ENCODE peak calls at places on chromosomes 6 and 20, in nine cellular contexts. J is IMR-90; K is neuronal stem cell; Z is prostate gland; R is GM23248; Q is pancreas; B is ovary; I is SJSA1; Y is CD4-positive, alpha-beta memory T cell. X is an unnamed sample.

GRCh38 chr6:32879691-32880090 is 25.7 kb downstream of the PSMB9 start:
- DNase-seq in J (no peak), K (no peak), Z (no peak), R (no peak), Q (no peak), B (no peak), I (no peak), Y (no peak), X (no peak)

GRCh38 chr20:1417273-1417672 is 24.4 kb upstream of the FKBP1A start:
- DNase-seq in J (peak; percentile 49), K (no peak), Z (no peak), R (peak; percentile 79), Q (no peak), B (no peak), I (peak; percentile 92), Y (no peak), X (no peak)

GRCh38 chr6:34926655-34927054 is 37.6 kb downstream of the ANKS1A start:
- DNase-seq in J (peak; percentile 64), K (no peak), Z (no peak), R (peak; percentile 73), Q (no peak), B (no peak), I (no peak), Y (no peak), X (no peak)

GRCh38 chr20:16606468-16606867 is 33.2 kb upstream of the KIF16B start:
- DNase-seq in J (no peak), K (no peak), Z (no peak), R (peak; percentile 4), Q (no peak), B (no peak), I (no peak), Y (no peak), X (no peak)

GRCh38 chr6:158972241-158973233 is 27.5 kb downstream of the RSPH3 start:
- DNase-seq in J (peak; percentile 69), K (no peak), Z (peak; percentile 15), R (peak; percentile 77), Q (no peak), B (no peak), I (no peak), Y (peak; percentile 57), X (no peak)

GRCh38 chr6:135257641-135258405 is 76.7 kb downstream of the MYB start:
- DNase-seq in J (no peak), K (no peak), Z (no peak), R (no peak), Q (no peak), B (no peak), I (no peak), Y (no peak), X (no peak)

GRCh38 chr20:43840382-43841070 is 74.1 kb upstream of the TOX2 start:
- DNase-seq in J (peak; percentile 29), K (peak; percentile 11), Z (no peak), R (no peak), Q (no peak), B (no peak), I (peak; percentile 51), Y (peak; percentile 15), X (peak; percentile 19)

GRCh38 chr6:152897807-152898399 is 84.9 kb downstream of the FBXO5 start:
- DNase-seq in J (peak; percentile 46), K (peak; percentile 63), Z (peak; percentile 13), R (peak; percentile 67), Q (peak; percentile 72), B (peak; percentile 10), I (peak; percentile 74), Y (peak; percentile 38), X (peak; percentile 70)

GRCh38 chr6:160978141-160978926 is 13.2 kb upstream of the MAP3K4 start:
- DNase-seq in J (peak; percentile 68), K (no peak), Z (no peak), R (peak; percentile 94), Q (no peak), B (no peak), I (no peak), Y (no peak), X (no peak)

GRCh38 chr6:45681860-45682488 is 304.2 kb upstream of the SUPT3H start:
- DNase-seq in J (no peak), K (no peak), Z (no peak), R (peak; percentile 48), Q (no peak), B (no peak), I (no peak), Y (peak; percentile 43), X (no peak)

GRCh38 chr20:17676378-17676759 is 5.7 kb downstream of the RRBP1 start:
- DNase-seq in J (no peak), K (no peak), Z (no peak), R (no peak), Q (no peak), B (no peak), I (no peak), Y (no peak), X (no peak)

GRCh38 chr6:156944412-156944811 is 167.2 kb downstream of the ARID1B start:
- DNase-seq in J (no peak), K (no peak), Z (no peak), R (no peak), Q (no peak), B (no peak), I (no peak), Y (no peak), X (no peak)
- H3K4me1 ChIP-seq in J (peaks cover 7% of the 10 kb centered on the region), K (peaks cover 7% of the 10 kb centered on the region), Z (no peaks in the 10 kb centered on the region), R (peaks cover 48% of the 10 kb centered on the region), Q (peaks cover 33% of the 10 kb centered on the region), B (peaks cover 15% of the 10 kb centered on the region), I (peaks cover 27% of the 10 kb centered on the region), Y (peaks cover 13% of the 10 kb centered on the region), X (peaks cover 3% of the 10 kb centered on the region)

GRCh38 chr20:37424062-37424851 is 78.3 kb downstream of the SRC start:
- DNase-seq in J (no peak), K (no peak), Z (no peak), R (no peak), Q (no peak), B (no peak), I (no peak), Y (no peak), X (no peak)
- H3K27me3 ChIP-seq in J (peaks cover 95% of the 10 kb centered on the region), K (peaks cover 17% of the 10 kb centered on the region), Z (no peaks in the 10 kb centered on the region), R (peaks cover 64% of the 10 kb centered on the region), Q (no peaks in the 10 kb centered on the region), B (no peaks in the 10 kb centered on the region), I (peaks cover 40% of the 10 kb centered on the region), Y (no peaks in the 10 kb centered on the region), X (no peaks in the 10 kb centered on the region)

GRCh38 chr20:46084805-46085792 is 4.7 kb downstream of the NCOA5 start:
- DNase-seq in J (peak; percentile 42), K (no peak), Z (no peak), R (peak; percentile 48), Q (no peak), B (no peak), I (no peak), Y (no peak), X (peak; percentile 68)

GRCh38 chr20:46087161-46087560 is 2.6 kb downstream of the NCOA5 start:
- DNase-seq in J (peak; percentile 42), K (no peak), Z (no peak), R (peak; percentile 58), Q (no peak), B (no peak), I (no peak), Y (no peak), X (no peak)

GRCh38 chr20:46083531-46084061 is 6.2 kb downstream of the NCOA5 start:
- DNase-seq in J (no peak), K (no peak), Z (no peak), R (no peak), Q (no peak), B (no peak), I (no peak), Y (no peak), X (no peak)

GRCh38 chr20:46081074-46081473 is 8.7 kb downstream of the NCOA5 start:
- DNase-seq in J (no peak), K (no peak), Z (no peak), R (no peak), Q (no peak), B (no peak), I (no peak), Y (no peak), X (no peak)

DNA sequence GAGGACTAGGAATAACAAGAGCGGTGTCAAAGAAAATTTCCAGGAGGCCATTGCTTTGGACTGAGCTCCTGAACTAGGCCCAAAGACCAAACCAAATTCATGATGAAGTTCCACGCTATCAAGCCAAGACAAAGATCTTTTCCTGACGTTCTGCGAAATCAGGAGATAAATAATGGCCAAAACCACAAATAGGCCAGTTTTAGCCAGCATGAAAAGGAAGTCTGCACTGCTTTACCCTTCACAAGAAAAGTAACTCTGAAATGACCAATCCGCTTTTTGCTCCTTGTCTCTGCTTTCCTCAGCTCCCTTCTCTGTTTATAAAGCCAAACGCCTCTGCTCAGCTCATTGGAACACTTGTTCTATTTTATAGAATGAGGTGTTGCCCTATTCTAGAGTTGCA is 6.7 kb downstream of the NCOA5 start:
- DNase-seq in J (no peak), K (no peak), Z (no peak), R (no peak), Q (no peak), B (no peak), I (no peak), Y (no peak), X (no peak)
- H3K4me1 ChIP-seq in J (peaks cover 7% of the 10 kb centered on the region), K (peaks cover 7% of the 10 kb centered on the region), Z (peaks cover 8% of the 10 kb centered on the region), R (peaks cover 20% of the 10 kb centered on the region), Q (peaks cover 24% of the 10 kb centered on the region), B (peaks cover 20% of the 10 kb centered on the region), I (peaks cover 10% of the 10 kb centered on the region), Y (peaks cover 62% of the 10 kb centered on the region), X (peaks cover 22% of the 10 kb centered on the region)

GRCh38 chr6:150196942-150197745 is 54.3 kb downstream of the PPP1R14C start:
- DNase-seq in J (no peak), K (no peak), Z (no peak), R (no peak), Q (no peak), B (no peak), I (no peak), Y (no peak), X (peak; percentile 55)

GRCh38 chr6:150201285-150201684 is 58.4 kb downstream of the PPP1R14C start:
- DNase-seq in J (no peak), K (no peak), Z (no peak), R (no peak), Q (no peak), B (no peak), I (no peak), Y (no peak), X (no peak)

GRCh38 chr6:150198532-150198931 is 55.7 kb downstream of the PPP1R14C start:
- DNase-seq in J (no peak), K (no peak), Z (no peak), R (no peak), Q (no peak), B (no peak), I (no peak), Y (no peak), X (no peak)

GRCh38 chr6:150200428-150201105 is 57.7 kb downstream of the PPP1R14C start:
- DNase-seq in J (no peak), K (no peak), Z (no peak), R (no peak), Q (no peak), B (no peak), I (no peak), Y (no peak), X (peak; percentile 65)

GRCh38 chr6:150199241-150199640 is 56.4 kb downstream of the PPP1R14C start:
- DNase-seq in J (no peak), K (no peak), Z (no peak), R (no peak), Q (no peak), B (no peak), I (no peak), Y (no peak), X (no peak)
- H3K27me3 ChIP-seq in J (peaks cover 7% of the 10 kb centered on the region), K (no peaks in the 10 kb centered on the region), Z (no peaks in the 10 kb centered on the region), R (no peaks in the 10 kb centered on the region), Q (no peaks in the 10 kb centered on the region), B (no peaks in the 10 kb centered on the region), I (no peaks in the 10 kb centered on the region), Y (no peaks in the 10 kb centered on the region), X (no peaks in the 10 kb centered on the region)

X was measured in colonic mucosa.